ENCODE peak calls at places on chromosomes 5 and 9, in five cellular contexts. One of them, this sample, is unnamed.

GRCh38 chr5:139774980-139775654 is 20.5 kb upstream of the PSD2 start:
- DNase-seq in NCI-H446: no peak
- DNase-seq in kidney tubule cell: peak; percentile 53
- DNase-seq in A549: peak; percentile 63
- DNase-seq in astrocyte of the spinal cord: peak; percentile 46
- DNase-seq in this sample: peak; percentile 97

GRCh38 chr5:105752801-105753200 is 1917.9 kb downstream of the EFNA5 start:
- DNase-seq in NCI-H446: no peak
- DNase-seq in kidney tubule cell: no peak
- DNase-seq in A549: no peak
- DNase-seq in astrocyte of the spinal cord: peak; percentile 27
- DNase-seq in this sample: no peak

GRCh38 chr5:165370772-165371171 is 1865.4 kb downstream of the MAT2B start:
- DNase-seq in NCI-H446: no peak
- DNase-seq in kidney tubule cell: no peak
- DNase-seq in A549: no peak
- DNase-seq in astrocyte of the spinal cord: peak; percentile 16
- DNase-seq in this sample: no peak

GRCh38 chr9:79185866-79186265 is 385.9 kb upstream of the TLE4 start:
- DNase-seq in NCI-H446: no peak
- DNase-seq in kidney tubule cell: no peak
- DNase-seq in A549: peak; percentile 17
- DNase-seq in astrocyte of the spinal cord: no peak
- DNase-seq in this sample: no peak

GRCh38 chr5:948472-949274 is 56.0 kb downstream of the TRIP13 start:
- DNase-seq in NCI-H446: no peak
- DNase-seq in kidney tubule cell: no peak
- DNase-seq in A549: no peak
- DNase-seq in astrocyte of the spinal cord: no peak
- DNase-seq in this sample: no peak

GRCh38 chr9:4796988-4797956 is 4.5 kb downstream of the RCL1 start:
- DNase-seq in NCI-H446: peak; percentile 53
- DNase-seq in kidney tubule cell: peak; percentile 52
- DNase-seq in A549: peak; percentile 53
- DNase-seq in astrocyte of the spinal cord: peak; percentile 40
- DNase-seq in this sample: no peak

GRCh38 chr5:112930082-112930344 is 8.0 kb upstream of the REEP5 start:
- DNase-seq in NCI-H446: no peak
- DNase-seq in kidney tubule cell: no peak
- DNase-seq in A549: no peak
- DNase-seq in astrocyte of the spinal cord: no peak
- DNase-seq in this sample: no peak

GRCh38 chr9:86975571-86975970 is 28.3 kb upstream of the GAS1 start:
- DNase-seq in NCI-H446: no peak
- DNase-seq in kidney tubule cell: no peak
- DNase-seq in A549: no peak
- DNase-seq in astrocyte of the spinal cord: no peak
- DNase-seq in this sample: no peak

GRCh38 chr9:84325347-84325982 is 15.1 kb downstream of the SLC28A3 start:
- DNase-seq in NCI-H446: no peak
- DNase-seq in kidney tubule cell: peak; percentile 89
- DNase-seq in A549: no peak
- DNase-seq in astrocyte of the spinal cord: no peak
- DNase-seq in this sample: no peak

GRCh38 chr9:35603506-35603985 is 1.5 kb upstream of the TESK1 start:
- DNase-seq in NCI-H446: peak; percentile 17
- DNase-seq in kidney tubule cell: no peak
- DNase-seq in A549: no peak
- DNase-seq in astrocyte of the spinal cord: no peak
- DNase-seq in this sample: no peak

GRCh38 chr9:114348906-114349482 is 19.3 kb downstream of the ORM2 start:
- DNase-seq in NCI-H446: no peak
- DNase-seq in kidney tubule cell: peak; percentile 100
- DNase-seq in A549: peak; percentile 90
- DNase-seq in astrocyte of the spinal cord: peak; percentile 98
- DNase-seq in this sample: no peak

GRCh38 chr9:78091736-78092135 is 60.1 kb upstream of the GNAQ start:
- DNase-seq in NCI-H446: no peak
- DNase-seq in kidney tubule cell: no peak
- DNase-seq in A549: no peak
- DNase-seq in astrocyte of the spinal cord: no peak
- DNase-seq in this sample: no peak

GRCh38 chr5:95930541-95930940 is 31.1 kb downstream of the ELL2 start:
- DNase-seq in NCI-H446: no peak
- DNase-seq in kidney tubule cell: no peak
- DNase-seq in A549: no peak
- DNase-seq in astrocyte of the spinal cord: no peak
- DNase-seq in this sample: peak; percentile 33

GRCh38 chr5:124581866-124582650 is 164.4 kb downstream of the ZNF608 start:
- DNase-seq in NCI-H446: no peak
- DNase-seq in kidney tubule cell: no peak
- DNase-seq in A549: no peak
- DNase-seq in astrocyte of the spinal cord: no peak
- DNase-seq in this sample: no peak

GRCh38 chr5:122981846-122982245 is 54.7 kb downstream of the PPIC start:
- DNase-seq in NCI-H446: no peak
- DNase-seq in kidney tubule cell: no peak
- DNase-seq in A549: no peak
- DNase-seq in astrocyte of the spinal cord: no peak
- DNase-seq in this sample: no peak

GRCh38 chr5:178292826-178293205 is 60.2 kb upstream of the PHYKPL start:
- DNase-seq in NCI-H446: no peak
- DNase-seq in kidney tubule cell: no peak
- DNase-seq in A549: no peak
- DNase-seq in astrocyte of the spinal cord: no peak
- DNase-seq in this sample: no peak

GRCh38 chr5:127645300-127645726 is 3.6 kb upstream of the CTXN3 start:
- DNase-seq in NCI-H446: no peak
- DNase-seq in kidney tubule cell: no peak
- DNase-seq in A549: no peak
- DNase-seq in astrocyte of the spinal cord: no peak
- DNase-seq in this sample: no peak

GRCh38 chr5:111326551-111326950 is 102.4 kb downstream of the CAMK4 start:
- DNase-seq in NCI-H446: no peak
- DNase-seq in kidney tubule cell: no peak
- DNase-seq in A549: no peak
- DNase-seq in astrocyte of the spinal cord: no peak
- DNase-seq in this sample: no peak

GRCh38 chr5:68266457-68266856 is 50.9 kb downstream of the PIK3R1 start:
- DNase-seq in NCI-H446: no peak
- DNase-seq in kidney tubule cell: no peak
- DNase-seq in A549: no peak
- DNase-seq in astrocyte of the spinal cord: no peak
- DNase-seq in this sample: no peak

GRCh38 chr5:58071566-58071965 is 388.3 kb downstream of the PLK2 start:
- DNase-seq in NCI-H446: no peak
- DNase-seq in kidney tubule cell: no peak
- DNase-seq in A549: no peak
- DNase-seq in astrocyte of the spinal cord: no peak
- DNase-seq in this sample: no peak

GRCh38 chr9:133969681-133970580 is 22.2 kb downstream of the VAV2 start:
- DNase-seq in NCI-H446: no peak
- DNase-seq in kidney tubule cell: no peak
- DNase-seq in A549: no peak
- DNase-seq in astrocyte of the spinal cord: no peak
- DNase-seq in this sample: peak; percentile 11

GRCh38 chr5:157265714-157266285 is at the start of gene CYFIP2:
- DNase-seq in NCI-H446: no peak
- DNase-seq in kidney tubule cell: peak; percentile 72
- DNase-seq in A549: peak; percentile 19
- DNase-seq in astrocyte of the spinal cord: no peak
- DNase-seq in this sample: peak; percentile 87

GRCh38 chr5:102910240-102911226 is 155.4 kb downstream of the PAM start:
- DNase-seq in NCI-H446: no peak
- DNase-seq in kidney tubule cell: peak; percentile 91
- DNase-seq in A549: peak; percentile 15
- DNase-seq in astrocyte of the spinal cord: peak; percentile 60
- DNase-seq in this sample: no peak

GRCh38 chr9:114285166-114285867 is 37.6 kb upstream of the ORM1 start:
- DNase-seq in NCI-H446: no peak
- DNase-seq in kidney tubule cell: peak; percentile 87
- DNase-seq in A549: peak; percentile 49
- DNase-seq in astrocyte of the spinal cord: peak; percentile 96
- DNase-seq in this sample: peak; percentile 22

GRCh38 chr9:38003230-38003629 is 65.8 kb downstream of the SHB start:
- DNase-seq in NCI-H446: no peak
- DNase-seq in kidney tubule cell: no peak
- DNase-seq in A549: no peak
- DNase-seq in astrocyte of the spinal cord: no peak
- DNase-seq in this sample: no peak

GRCh38 chr5:141343953-141344463 is 379 bp downstream of the PCDHGA3 start:
- DNase-seq in NCI-H446: no peak
- DNase-seq in kidney tubule cell: no peak
- DNase-seq in A549: no peak
- DNase-seq in astrocyte of the spinal cord: no peak
- DNase-seq in this sample: no peak

GRCh38 chr5:133292300-133292699 is 240.5 kb downstream of the HSPA4 start:
- DNase-seq in NCI-H446: no peak
- DNase-seq in kidney tubule cell: peak; percentile 93
- DNase-seq in A549: peak; percentile 50
- DNase-seq in astrocyte of the spinal cord: no peak
- DNase-seq in this sample: no peak

GRCh38 chr5:161295721-161296120 is 250.8 kb downstream of the GABRB2 start:
- DNase-seq in NCI-H446: no peak
- DNase-seq in kidney tubule cell: no peak
- DNase-seq in A549: no peak
- DNase-seq in astrocyte of the spinal cord: no peak
- DNase-seq in this sample: no peak

GRCh38 chr9:739362-739761 is 102.1 kb upstream of the DMRT1 start:
- DNase-seq in NCI-H446: no peak
- DNase-seq in kidney tubule cell: no peak
- DNase-seq in A549: no peak
- DNase-seq in astrocyte of the spinal cord: no peak
- DNase-seq in this sample: no peak

This sample was measured in glutamatergic neuron.